ENCODE peak calls at places on chromosomes 6 and 20, in ten cellular contexts. V is esophagus squamous epithelium; A is suprapubic skin; S is tibial nerve; Q is ovary; L is AG04450; Z is left lung; U is right cardiac atrium; F is CD8-positive, alpha-beta T cell; D is H1. W is an unnamed sample.
A peak's percentile ranks its signal among the peaks of the same experiment; 100 is the strongest.

GRCh38 chr6:89970609-89971337 is 76.5 kb downstream of the GJA10 start:
- DNase-seq in V (no peak), A (no peak), S (peak; percentile 48), Q (peak; percentile 41), L (no peak), Z (no peak), U (no peak), F (no peak), D (no peak), W (no peak)

GRCh38 chr6:45655630-45656422 is 278.1 kb upstream of the SUPT3H start:
- DNase-seq in V (no peak), A (peak; percentile 41), S (no peak), Q (no peak), L (peak; percentile 93), Z (no peak), U (no peak), F (no peak), D (no peak), W (no peak)

GRCh38 chr6:159726918-159727716 is at the start of gene WTAP:
- DNase-seq in V (peak; percentile 89), A (peak; percentile 96), S (peak; percentile 91), Q (peak; percentile 98), L (peak; percentile 83), Z (peak; percentile 99), U (peak; percentile 98), F (peak; percentile 94), D (peak; percentile 96), W (peak; percentile 95)

GRCh38 chr6:135675862-135676261 is 175.6 kb upstream of the PDE7B start:
- DNase-seq in V (no peak), A (no peak), S (peak; percentile 29), Q (no peak), L (no peak), Z (no peak), U (no peak), F (peak; percentile 4), D (no peak), W (no peak)

GRCh38 chr6:113564401-113565161 is 292.6 kb upstream of the MARCKS start:
- DNase-seq in V (peak; percentile 14), A (peak; percentile 83), S (peak; percentile 67), Q (peak; percentile 61), L (peak; percentile 79), Z (peak; percentile 86), U (peak; percentile 88), F (no peak), D (peak; percentile 69), W (no peak)

GRCh38 chr6:36659271-36659670 is 19.2 kb upstream of the CDKN1A start:
- DNase-seq in V (no peak), A (no peak), S (no peak), Q (no peak), L (no peak), Z (no peak), U (no peak), F (no peak), D (no peak), W (no peak)

GRCh38 chr6:11381801-11382513 is 149.5 kb upstream of the NEDD9 start:
- DNase-seq in V (peak; percentile 19), A (no peak), S (peak; percentile 31), Q (no peak), L (no peak), Z (peak; percentile 77), U (no peak), F (peak; percentile 56), D (no peak), W (peak; percentile 59)

GRCh38 chr6:131139599-131139998 is 4.3 kb downstream of the AKAP7 start:
- DNase-seq in V (no peak), A (no peak), S (no peak), Q (no peak), L (no peak), Z (no peak), U (no peak), F (no peak), D (no peak), W (no peak)

GRCh38 chr6:34871853-34872252 is 16.0 kb downstream of the TAF11 start:
- DNase-seq in V (no peak), A (no peak), S (no peak), Q (no peak), L (no peak), Z (no peak), U (no peak), F (no peak), D (no peak), W (no peak)

GRCh38 chr6:143110996-143111395 is 50.3 kb downstream of the AIG1 start:
- DNase-seq in V (no peak), A (no peak), S (no peak), Q (no peak), L (no peak), Z (no peak), U (no peak), F (no peak), D (no peak), W (no peak)

GRCh38 chr6:38968702-38969149 is 79.9 kb upstream of the GLP1R start:
- DNase-seq in V (no peak), A (no peak), S (no peak), Q (no peak), L (no peak), Z (no peak), U (no peak), F (no peak), D (no peak), W (no peak)

GRCh38 chr20:39394461-39394860 is 432.3 kb downstream of the DHX35 start:
- DNase-seq in V (no peak), A (no peak), S (no peak), Q (no peak), L (no peak), Z (no peak), U (no peak), F (no peak), D (no peak), W (no peak)

GRCh38 chr20:15887387-15887786 is 685.9 kb downstream of the KIF16B start:
- DNase-seq in V (no peak), A (no peak), S (no peak), Q (no peak), L (no peak), Z (no peak), U (no peak), F (no peak), D (no peak), W (no peak)

GRCh38 chr20:15882553-15882952 is 690.7 kb downstream of the KIF16B start:
- DNase-seq in V (no peak), A (no peak), S (no peak), Q (no peak), L (no peak), Z (no peak), U (no peak), F (no peak), D (no peak), W (no peak)
- H3K9me3 ChIP-seq in V (no peaks in the 10 kb centered on the region), A (peaks cover 3% of the 10 kb centered on the region), S (no peaks in the 10 kb centered on the region), Q (no peaks in the 10 kb centered on the region), L (no peaks in the 10 kb centered on the region), Z (no peaks in the 10 kb centered on the region), U (no peaks in the 10 kb centered on the region), F (no peaks in the 10 kb centered on the region), D (peaks cover 2% of the 10 kb centered on the region), W (no peaks in the 10 kb centered on the region)

DNA sequence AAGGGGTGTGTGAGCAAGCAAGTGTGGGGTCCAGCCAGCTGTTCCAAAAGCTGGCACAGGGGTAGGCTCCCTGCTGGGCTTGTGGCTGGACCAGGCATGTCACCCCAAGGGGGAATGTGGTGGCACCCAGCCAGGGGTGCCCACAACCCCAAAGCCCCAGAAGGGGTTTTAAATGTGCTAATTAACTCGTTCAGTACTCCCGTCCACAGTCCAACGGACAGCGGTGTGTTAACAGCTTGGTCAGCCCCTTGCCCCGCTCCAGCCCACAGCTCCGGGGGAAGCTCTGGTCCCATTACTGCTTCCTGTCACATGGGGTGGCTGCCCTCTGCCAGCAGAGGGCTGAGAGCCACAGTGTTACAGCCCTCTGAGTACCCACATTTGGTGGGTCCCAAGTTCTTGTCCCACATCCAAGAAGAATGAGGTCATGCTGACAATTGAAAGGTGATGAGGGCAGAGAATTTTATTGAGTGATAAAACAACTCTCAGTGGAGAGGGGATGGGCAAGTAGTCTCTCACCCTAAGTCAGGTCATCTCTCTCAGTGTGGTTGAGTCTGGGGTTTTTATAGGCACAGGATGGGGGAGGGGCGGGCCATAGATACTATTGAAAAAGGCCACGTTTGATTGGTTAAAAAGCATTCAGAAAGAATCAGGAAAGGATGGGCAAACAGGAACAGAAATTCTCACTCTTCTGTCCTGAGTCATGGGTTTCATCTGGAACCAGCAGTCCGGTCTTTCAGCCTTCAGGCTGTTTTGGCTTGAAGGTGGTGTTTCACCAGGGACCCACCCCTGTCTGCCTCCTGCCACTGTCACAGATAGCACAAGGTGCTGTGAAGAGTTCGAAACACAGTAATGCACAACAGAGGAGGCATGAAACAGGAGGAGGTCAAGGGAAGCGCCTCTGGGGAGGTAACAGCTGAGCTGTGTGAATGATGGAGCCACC is 238.5 kb downstream of the NFATC2 start:
- DNase-seq in V (no peak), A (no peak), S (no peak), Q (no peak), L (no peak), Z (no peak), U (no peak), F (no peak), D (no peak), W (no peak)
- H3K27me3 ChIP-seq in V (peaks cover 17% of the 10 kb centered on the region), A (no peaks in the 10 kb centered on the region), S (no peaks in the 10 kb centered on the region), Q (no peaks in the 10 kb centered on the region), L (no peaks in the 10 kb centered on the region), Z (peaks cover 10% of the 10 kb centered on the region), U (no peaks in the 10 kb centered on the region), F (no peaks in the 10 kb centered on the region), D (peaks cover 2% of the 10 kb centered on the region), W (no peaks in the 10 kb centered on the region)

GRCh38 chr6:72733045-72733444 is 111.2 kb downstream of the KCNQ5 start:
- DNase-seq in V (no peak), A (no peak), S (no peak), Q (no peak), L (no peak), Z (no peak), U (no peak), F (no peak), D (no peak), W (no peak)
- H3K27ac ChIP-seq in V (no peak overlapping the region), A (no peak overlapping the region), S (no peak overlapping the region), Q (no peak overlapping the region), L (no peak overlapping the region), Z (no peak overlapping the region), U (no peak overlapping the region), F (no peak overlapping the region), D (no peak overlapping the region), W (no peak overlapping the region)

DNA sequence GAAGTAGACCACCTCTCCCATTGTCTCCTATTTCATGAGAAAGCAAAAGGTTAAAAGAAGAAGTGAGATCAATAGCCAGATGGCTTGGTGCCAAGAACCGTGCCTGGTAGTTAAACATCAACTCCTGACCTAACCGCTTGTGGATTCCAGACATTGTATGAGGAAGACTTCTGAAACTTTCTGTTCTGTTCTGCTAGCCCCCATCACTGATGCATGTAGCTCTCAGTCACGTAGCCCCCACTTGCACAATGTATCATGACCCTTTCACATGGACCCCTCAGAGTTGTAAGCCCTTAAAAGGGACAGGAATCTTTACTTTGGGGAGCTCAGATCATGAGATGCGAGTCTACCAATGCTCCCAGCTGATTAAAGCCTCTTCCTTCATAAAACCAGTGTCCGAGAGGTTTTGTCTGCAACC is 301.2 kb downstream of the RNGTT start:
- DNase-seq in V (no peak), A (no peak), S (no peak), Q (no peak), L (no peak), Z (no peak), U (no peak), F (no peak), D (no peak), W (no peak)
- H3K9me3 ChIP-seq in V (peaks cover 8% of the 10 kb centered on the region), A (peaks cover 17% of the 10 kb centered on the region), S (peaks cover 15% of the 10 kb centered on the region), Q (no peaks in the 10 kb centered on the region), L (peaks cover 9% of the 10 kb centered on the region), Z (no peaks in the 10 kb centered on the region), U (no peaks in the 10 kb centered on the region), F (peaks cover 3% of the 10 kb centered on the region), D (peaks cover 16% of the 10 kb centered on the region), W (peaks cover 3% of the 10 kb centered on the region)

W was measured in effector memory CD4-positive, alpha-beta T cell.